ENCODE peak calls at places on chromosomes 13 and 19, in five cellular contexts. U is sigmoid colon, R is AG09309, A is RCC 7860, P is GM18507. N is an unnamed sample.

GRCh38 chr19:53909471-53910169 is 542 bp downstream of the CACNG7 start:
- DNase-seq in U (no peak), P (no peak), R (no peak), A (no peak), N (no peak)

GRCh38 chr13:96075953-96076543 is 13.9 kb upstream of the HS6ST3 start:
- DNase-seq in A (no peak), P (no peak), U (no peak), R (no peak), N (no peak)

GRCh38 chr13:39385154-39385553 is 217.8 kb downstream of the LHFPL6 start:
- DNase-seq in U (no peak), P (no peak), A (no peak), R (no peak), N (no peak)

GRCh38 chr19:8638078-8638619 is 7.7 kb downstream of the NFILZ start:
- DNase-seq in U (peak), R (peak), A (no peak), P (no peak), N (no peak)

GRCh38 chr13:98295371-98295770 is 118.3 kb upstream of the RNF113B start:
- DNase-seq in P (no peak), A (no peak), R (no peak), U (no peak), N (no peak)

GRCh38 chr13:96900992-96901391 is 93.3 kb downstream of the OXGR1 start:
- DNase-seq in P (no peak), A (no peak), R (no peak), U (no peak), N (no peak)

GRCh38 chr19:15112385-15112784 is 5.2 kb downstream of the SYDE1 start:
- DNase-seq in P (no peak), A (no peak), U (no peak), R (no peak), N (no peak)

GRCh38 chr19:33292595-33293254 is 9.6 kb downstream of the CEBPA start:
- DNase-seq in U (no peak), A (no peak), P (no peak), R (no peak), N (no peak)

GRCh38 chr19:21588202-21588601 is 82.8 kb downstream of the ZNF429 start:
- DNase-seq in R (no peak), P (no peak), U (no peak), A (no peak), N (no peak)

GRCh38 chr13:20960663-20961309 is 58.2 kb upstream of the XPO4 start:
- DNase-seq in R (no peak), P (no peak), U (no peak), A (no peak), N (no peak)

GRCh38 chr19:34962281-34962944 is 1.6 kb downstream of the ZNF792 start:
- DNase-seq in P (no peak), U (no peak), R (no peak), A (no peak), N (no peak)

GRCh38 chr13:114310961-114311360 is 3.3 kb upstream of the CHAMP1 start:
- DNase-seq in U (no peak), A (no peak), R (no peak), P (no peak), N (no peak)

GRCh38 chr19:55669418-55670279 is 5.4 kb upstream of the EPN1 start:
- DNase-seq in U (no peak), A (no peak), R (no peak), P (no peak), N (no peak)

GRCh38 chr13:48542581-48543341 is 9.9 kb upstream of the RCBTB2 start:
- DNase-seq in U (peak), R (no peak), P (no peak), A (no peak), N (peak)

GRCh38 chr19:900302-901111 is 7.2 kb downstream of the RNU6-9 start:
- DNase-seq in A (no peak), P (no peak), R (no peak), U (no peak), N (no peak)

GRCh38 chr19:13764821-13765394 is 586 bp downstream of the MRI1 start:
- DNase-seq in A (no peak), U (no peak), P (no peak), R (no peak), N (no peak)

GRCh38 chr19:10292206-10292788 is 2.5 kb downstream of the ICAM5 start:
- DNase-seq in P (peak), R (no peak), U (peak), A (no peak), N (peak)

GRCh38 chr13:98524391-98524790 is 52.5 kb downstream of the STK24 start:
- DNase-seq in A (no peak), U (no peak), P (no peak), R (no peak), N (no peak)

GRCh38 chr19:54462072-54462712 is 1.4 kb downstream of the LENG9 start:
- DNase-seq in A (no peak), U (peak), R (no peak), P (no peak), N (peak)

GRCh38 chr13:51645154-51645650 is 60.9 kb downstream of the WDFY2 start:
- DNase-seq in U (no peak), R (peak), A (peak), P (no peak), N (no peak)

GRCh38 chr13:110867380-110867779 is 47.5 kb downstream of the ANKRD10 start:
- DNase-seq in A (no peak), P (no peak), R (no peak), U (no peak), N (no peak)

GRCh38 chr19:29645911-29646310 is 19.4 kb upstream of the PLEKHF1 start:
- DNase-seq in U (no peak), R (no peak), A (no peak), P (no peak), N (no peak)

GRCh38 chr19:30719189-30719990 is 347.2 kb downstream of the ZNF536 start:
- DNase-seq in P (no peak), U (peak), A (no peak), R (no peak), N (peak)

GRCh38 chr13:93505104-93505952 is 278.7 kb downstream of the GPC6 start:
- DNase-seq in R (no peak), A (no peak), U (no peak), P (no peak), N (no peak)

GRCh38 chr19:7516878-7517277 is 975 bp downstream of the ZNF358 start:
- DNase-seq in U (peak), R (no peak), A (no peak), P (no peak), N (no peak)

GRCh38 chr13:29693297-29693945 is 97.9 kb upstream of the SLC7A1 start:
- DNase-seq in P (no peak), A (no peak), U (no peak), R (no peak), N (no peak)

GRCh38 chr13:97310809-97311436 is 88.8 kb downstream of the MBNL2 start:
- DNase-seq in A (no peak), U (no peak), R (no peak), P (no peak), N (no peak)

GRCh38 chr19:43564800-43565199 is 10.5 kb downstream of the XRCC1 start:
- DNase-seq in P (no peak), A (no peak), U (no peak), R (no peak), N (no peak)

GRCh38 chr19:10805075-10805757 is 30.8 kb downstream of the TMED1 start:
- DNase-seq in R (no peak), U (no peak), P (no peak), A (no peak), N (no peak)

GRCh38 chr19:53034948-53035675 is 9.4 kb upstream of the ERVV-2 start:
- DNase-seq in U (no peak), A (no peak), P (no peak), R (no peak), N (peak)

GRCh38 chr19:48452255-48452654 is 3.1 kb upstream of the KCNJ14 start:
- DNase-seq in P (no peak), A (no peak), U (no peak), R (no peak), N (no peak)

GRCh38 chr13:20867408-20867807 is 35.1 kb downstream of the XPO4 start:
- DNase-seq in U (no peak), R (no peak), P (no peak), A (no peak), N (no peak)

GRCh38 chr13:48591889-48592725 is 59.2 kb upstream of the RCBTB2 start:
- DNase-seq in P (no peak), A (no peak), U (no peak), R (no peak), N (no peak)

GRCh38 chr13:99383946-99384345 is 76.7 kb upstream of the GPR183 start:
- DNase-seq in U (no peak), P (no peak), A (no peak), R (no peak), N (no peak)

GRCh38 chr19:6925801-6926751 is 38.7 kb downstream of the ADGRE1 start:
- DNase-seq in A (no peak), P (peak), R (peak), U (no peak), N (no peak)

GRCh38 chr13:33052446-33052845 is 36.2 kb downstream of the KL start:
- DNase-seq in P (no peak), U (no peak), R (no peak), A (no peak), N (no peak)

N was measured in sciatic nerve.